ENCODE peak calls at places on chromosome 5, in seven cellular contexts. E is dorsolateral prefrontal cortex, W is RWPE2, D is breast epithelium, H is kidney epithelial cell, J is lower lobe of right lung, L is colonic mucosa. A is an unnamed sample.

GRCh38 chr5:91059409-91059808 is 323.7 kb downstream of the ARRDC3 start:
- DNase-seq in D (no peak), E (no peak), L (no peak), W (no peak), H (no peak), J (no peak), A (no peak)

GRCh38 chr5:149731617-149732400 is 1.7 kb downstream of the PPARGC1B start:
- DNase-seq in H (peak; percentile 43), L (peak; percentile 96), J (peak; percentile 92), D (peak; percentile 81), W (peak; percentile 88), E (peak; percentile 78), A (peak; percentile 45)

GRCh38 chr5:56534102-56534501 is 281.2 kb upstream of the MAP3K1 start:
- DNase-seq in J (no peak), D (peak; percentile 82), E (no peak), H (peak; percentile 83), W (peak; percentile 83), L (no peak), A (no peak)

GRCh38 chr5:173396311-173396993 is 68.2 kb upstream of the STC2 start:
- DNase-seq in W (no peak), L (no peak), E (no peak), H (no peak), J (no peak), D (no peak), A (no peak)

GRCh38 chr5:89471115-89471514 is 588.1 kb upstream of the MEF2C start:
- DNase-seq in D (no peak), L (no peak), J (no peak), W (no peak), H (no peak), E (no peak), A (no peak)

GRCh38 chr5:9877473-9877872 is 247.3 kb upstream of the TAS2R1 start:
- DNase-seq in H (no peak), L (no peak), W (no peak), J (no peak), D (no peak), E (no peak), A (no peak)

GRCh38 chr5:95410269-95410668 is 19.1 kb downstream of the FAM81B start:
- DNase-seq in W (no peak), D (no peak), J (no peak), E (no peak), L (no peak), H (no peak), A (no peak)

GRCh38 chr5:54390015-54390414 is 65.5 kb upstream of the HSPB3 start:
- DNase-seq in H (peak; percentile 90), L (peak; percentile 53), D (peak; percentile 39), W (peak; percentile 74), J (no peak), E (no peak), A (peak; percentile 23)

GRCh38 chr5:10521466-10522223 is 42.2 kb upstream of the ANKRD33B start:
- DNase-seq in W (peak; percentile 39), J (no peak), H (no peak), E (no peak), D (no peak), L (no peak), A (no peak)

GRCh38 chr5:170426149-170426767 is 37.1 kb upstream of the KCNMB1 start:
- DNase-seq in W (no peak), E (no peak), D (no peak), J (no peak), L (no peak), H (no peak), A (no peak)

GRCh38 chr5:79146352-79146751 is 34.7 kb downstream of the BHMT start:
- DNase-seq in W (no peak), J (no peak), E (no peak), H (peak; percentile 38), L (no peak), D (no peak), A (no peak)

GRCh38 chr5:73748510-73749410 is 122.8 kb downstream of the ARHGEF28 start:
- DNase-seq in L (no peak), W (no peak), J (peak; percentile 49), D (no peak), H (no peak), E (no peak), A (peak; percentile 57)

GRCh38 chr5:17157916-17158529 is 59.4 kb upstream of the BASP1 start:
- DNase-seq in L (peak; percentile 69), H (peak; percentile 84), D (no peak), W (peak; percentile 82), J (no peak), E (no peak), A (no peak)

GRCh38 chr5:1819458-1819857 is 18.3 kb downstream of the NDUFS6 start:
- DNase-seq in W (no peak), E (no peak), D (no peak), L (no peak), J (no peak), H (no peak), A (no peak)

GRCh38 chr5:123124495-123125171 is 35.6 kb downstream of the PRDM6 start:
- DNase-seq in J (no peak), E (no peak), H (no peak), W (no peak), D (no peak), L (no peak), A (no peak)

GRCh38 chr5:117201016-117201415 is 626.4 kb upstream of the SEMA6A start:
- DNase-seq in L (no peak), H (no peak), E (no peak), D (no peak), J (no peak), W (no peak), A (no peak)

GRCh38 chr5:42993516-42994284 is 46.4 kb downstream of the ANXA2R start:
- DNase-seq in L (peak; percentile 35), H (no peak), W (no peak), D (no peak), J (peak; percentile 56), E (no peak), A (peak; percentile 27)

GRCh38 chr5:173243808-173244305 is 8.9 kb upstream of the NKX2-5 start:
- DNase-seq in J (no peak), W (no peak), D (no peak), H (no peak), L (no peak), E (no peak), A (no peak)

GRCh38 chr5:153517105-153517700 is 26.7 kb downstream of the GRIA1 start:
- DNase-seq in E (no peak), D (no peak), L (no peak), J (no peak), W (no peak), H (no peak), A (no peak)

GRCh38 chr5:142548739-142549275 is 137.1 kb downstream of the FGF1 start:
- DNase-seq in D (peak; percentile 61), W (no peak), H (peak; percentile 82), J (no peak), L (peak; percentile 65), E (no peak), A (peak; percentile 32)

GRCh38 chr5:55172937-55173695 is at the start of gene CDC20B:
- DNase-seq in D (no peak), W (peak; percentile 69), L (peak; percentile 76), J (peak; percentile 64), H (no peak), E (no peak), A (peak; percentile 39)

GRCh38 chr5:136084698-136085097 is 47.9 kb upstream of the SMAD5 start:
- DNase-seq in W (no peak), J (no peak), L (no peak), H (no peak), D (peak; percentile 68), E (no peak), A (no peak)

GRCh38 chr5:40172721-40173120 is 507.0 kb upstream of the PTGER4 start:
- DNase-seq in D (no peak), J (no peak), W (no peak), H (no peak), E (no peak), L (no peak), A (no peak)

GRCh38 chr5:137825165-137825564 is 42.5 kb upstream of the MYOT start:
- DNase-seq in W (no peak), J (no peak), H (no peak), D (no peak), E (no peak), L (no peak), A (no peak)

GRCh38 chr5:156186760-156187159 is 140.2 kb upstream of the SGCD start:
- DNase-seq in W (no peak), L (no peak), E (no peak), H (no peak), D (no peak), J (no peak), A (no peak)

GRCh38 chr5:68562308-68562707 is 346.8 kb downstream of the PIK3R1 start:
- DNase-seq in W (no peak), H (no peak), J (no peak), E (no peak), D (no peak), L (peak; percentile 47), A (peak; percentile 43)

GRCh38 chr5:64180661-64181343 is 15.2 kb downstream of the RNF180 start:
- DNase-seq in W (no peak), E (no peak), H (no peak), L (no peak), D (no peak), J (no peak), A (no peak)

GRCh38 chr5:151248651-151249050 is 4.3 kb upstream of the GM2A start:
- DNase-seq in E (no peak), H (no peak), W (no peak), D (no peak), L (no peak), J (no peak), A (no peak)

GRCh38 chr5:100762163-100762562 is 140.9 kb downstream of the ST8SIA4 start:
- DNase-seq in H (no peak), D (no peak), W (no peak), L (no peak), E (no peak), J (no peak), A (no peak)

GRCh38 chr5:94288937-94289336 is 329.5 kb downstream of the KIAA0825 start:
- DNase-seq in L (no peak), E (no peak), D (no peak), J (no peak), H (no peak), W (no peak), A (no peak)
- H3K27me3 ChIP-seq in L (no peaks in the 10 kb centered on the region), E (no peaks in the 10 kb centered on the region), D (no peaks in the 10 kb centered on the region), J (no peaks in the 10 kb centered on the region), H (no peaks in the 10 kb centered on the region), W (no peaks in the 10 kb centered on the region), A (no peaks in the 10 kb centered on the region)

DNA sequence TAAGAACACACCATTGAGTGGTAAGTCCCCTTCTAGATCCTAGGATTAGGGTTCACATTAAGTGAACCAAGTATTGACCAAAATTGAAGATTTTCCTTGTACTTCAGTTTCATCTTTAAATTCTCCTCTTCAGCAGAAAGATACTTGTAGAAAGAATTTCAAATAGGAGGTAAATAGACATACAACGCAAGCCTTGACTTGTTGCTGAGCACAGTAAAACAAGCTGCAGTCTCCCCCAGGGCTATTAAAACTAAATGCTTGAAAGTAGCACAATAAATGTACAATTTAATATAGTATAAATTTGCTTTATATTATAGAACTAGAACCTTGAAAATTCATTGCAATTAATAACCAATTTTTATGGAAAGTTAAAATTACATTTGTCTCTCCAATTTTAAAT is 170.1 kb upstream of the TARS1 start:
- DNase-seq in E (no peak), D (no peak), J (no peak), H (no peak), W (no peak), L (no peak), A (no peak)
- TF ChIP-seq CTCF in E (no peak), D (no peak), J (no peak), H (no peak), W (no peak), L (no peak), A (no peak)

GRCh38 chr5:176619203-176619568 is 9.2 kb upstream of the GPRIN1 start:
- DNase-seq in E (peak; percentile 89), D (peak; percentile 23), J (peak; percentile 77), L (peak; percentile 82), W (peak; percentile 98), H (peak; percentile 57), A (no peak)
- H3K27me3 ChIP-seq in E (peaks cover 17% of the 10 kb centered on the region), D (peaks cover 17% of the 10 kb centered on the region), J (peaks cover 64% of the 10 kb centered on the region), L (peaks cover 29% of the 10 kb centered on the region), W (peaks cover 20% of the 10 kb centered on the region), H (peaks cover 33% of the 10 kb centered on the region), A (no peaks in the 10 kb centered on the region)

GRCh38 chr5:127979475-127979874 is 104.1 kb upstream of the SLC12A2 start:
- DNase-seq in W (no peak), D (no peak), L (no peak), J (no peak), E (no peak), H (no peak), A (no peak)
- TF ChIP-seq CTCF in W (no peak), D (no peak), L (no peak), J (no peak), E (no peak), H (no peak), A (no peak)

A was measured in tibial nerve.